ENCODE peak calls at places on chromosomes 6 and 20, in ten cellular contexts. K is astrocyte of the spinal cord, F is OCI-LY7, B is adrenal gland, P is H9, L is uterus, T is mucosa of descending colon, S is fibroblast of mammary gland, J is HFF-Myc, A is GM12865. Q is an unnamed sample.

GRCh38 chr6:31446481-31446880 is 43.1 kb downstream of the MICA start:
- DNase-seq in K (peak), F (no peak), B (no peak), P (no peak), L (no peak), T (no peak), S (peak), J (no peak), A (no peak), Q (no peak)

GRCh38 chr6:17178754-17179153 is 76.9 kb downstream of the STMND1 start:
- DNase-seq in K (no peak), F (no peak), B (no peak), P (no peak), L (no peak), T (no peak), S (no peak), J (no peak), A (no peak), Q (no peak)

GRCh38 chr6:56954389-56955170 is at the start of gene BEND6:
- DNase-seq in K (peak), F (no peak), B (peak), P (peak), L (peak), T (peak), S (peak), J (no peak), A (peak), Q (peak)

GRCh38 chr20:10132391-10132790 is 86.2 kb upstream of the SNAP25 start:
- DNase-seq in K (no peak), F (no peak), B (no peak), P (no peak), L (no peak), T (no peak), S (no peak), J (no peak), A (no peak), Q (no peak)

GRCh38 chr6:395432-396125 is 4.0 kb downstream of the IRF4 start:
- DNase-seq in K (no peak), F (no peak), B (no peak), P (no peak), L (no peak), T (no peak), S (no peak), J (no peak), A (no peak), Q (no peak)

GRCh38 chr20:23273776-23274175 is 76.8 kb upstream of the NXT1 start:
- DNase-seq in K (no peak), F (no peak), B (no peak), P (no peak), L (no peak), T (no peak), S (no peak), J (no peak), A (no peak), Q (no peak)

GRCh38 chr6:145071836-145072235 is 663.5 kb downstream of the EPM2A start:
- DNase-seq in K (peak), F (no peak), B (no peak), P (no peak), L (no peak), T (no peak), S (peak), J (no peak), A (no peak), Q (no peak)

GRCh38 chr20:44031822-44032582 is 117.3 kb downstream of the TOX2 start:
- DNase-seq in K (no peak), F (no peak), B (no peak), P (no peak), L (no peak), T (no peak), S (no peak), J (no peak), A (no peak), Q (no peak)

GRCh38 chr6:27867051-27867940 is 44.9 kb downstream of the OR2B2 start:
- DNase-seq in K (peak), F (peak), B (peak), P (peak), L (peak), T (peak), S (peak), J (no peak), A (peak), Q (peak)

GRCh38 chr20:3464166-3464565 is 6.7 kb upstream of the ATRN start:
- DNase-seq in K (no peak), F (no peak), B (no peak), P (no peak), L (no peak), T (no peak), S (no peak), J (no peak), A (no peak), Q (no peak)

GRCh38 chr6:43846556-43846955 is 76.5 kb downstream of the VEGFA start:
- DNase-seq in K (peak), F (no peak), B (no peak), P (no peak), L (no peak), T (no peak), S (no peak), J (no peak), A (no peak), Q (no peak)

GRCh38 chr6:101740631-101741030 is 347.1 kb downstream of the GRIK2 start:
- DNase-seq in K (no peak), F (no peak), B (no peak), P (no peak), L (no peak), T (no peak), S (no peak), J (no peak), A (no peak), Q (no peak)

GRCh38 chr6:56719310-56719709 is 76.6 kb upstream of the DST start:
- DNase-seq in K (no peak), F (no peak), B (no peak), P (no peak), L (no peak), T (no peak), S (peak), J (no peak), A (no peak), Q (no peak)

GRCh38 chr6:158607411-158608170 is 37.0 kb downstream of the DYNLT1 start:
- DNase-seq in K (peak), F (no peak), B (no peak), P (no peak), L (no peak), T (no peak), S (peak), J (no peak), A (no peak), Q (no peak)

GRCh38 chr20:24770628-24771556 is 178.2 kb upstream of the CST7 start:
- DNase-seq in K (no peak), F (no peak), B (no peak), P (peak), L (no peak), T (no peak), S (no peak), J (no peak), A (no peak), Q (no peak)

GRCh38 chr6:16828058-16828457 is 66.8 kb upstream of the ATXN1 start:
- DNase-seq in K (no peak), F (no peak), B (no peak), P (no peak), L (no peak), T (no peak), S (no peak), J (no peak), A (no peak), Q (no peak)

GRCh38 chr6:4370066-4370465 is 234.7 kb upstream of the ECI2 start:
- DNase-seq in K (peak), F (no peak), B (no peak), P (no peak), L (no peak), T (no peak), S (peak), J (no peak), A (no peak), Q (no peak)

GRCh38 chr6:110643175-110643574 is 166.8 kb upstream of the SLC22A16 start:
- DNase-seq in K (peak), F (no peak), B (no peak), P (no peak), L (no peak), T (no peak), S (peak), J (no peak), A (no peak), Q (no peak)

GRCh38 chr20:13650474-13650873 is 11.7 kb upstream of the TASP1 start:
- DNase-seq in K (no peak), F (no peak), B (no peak), P (no peak), L (no peak), T (no peak), S (no peak), J (no peak), A (no peak), Q (no peak)

GRCh38 chr6:5728726-5729434 is 277.8 kb downstream of the NRN1 start:
- DNase-seq in K (peak), F (peak), B (no peak), P (no peak), L (no peak), T (no peak), S (peak), J (peak), A (no peak), Q (no peak)

GRCh38 chr20:48324744-48325143 is 503.1 kb downstream of the PREX1 start:
- DNase-seq in K (no peak), F (no peak), B (no peak), P (no peak), L (no peak), T (no peak), S (no peak), J (no peak), A (no peak), Q (no peak)

GRCh38 chr6:168968228-168968627 is 285.4 kb downstream of the THBS2 start:
- DNase-seq in K (peak), F (peak), B (no peak), P (no peak), L (peak), T (peak), S (peak), J (peak), A (peak), Q (no peak)

GRCh38 chr20:44020406-44021148 is 105.9 kb downstream of the TOX2 start:
- DNase-seq in K (no peak), F (no peak), B (no peak), P (peak), L (no peak), T (no peak), S (no peak), J (no peak), A (no peak), Q (no peak)

GRCh38 chr6:30450908-30451818 is 38.1 kb upstream of the HLA-E start:
- DNase-seq in K (peak), F (no peak), B (no peak), P (peak), L (no peak), T (peak), S (peak), J (no peak), A (peak), Q (peak)

GRCh38 chr20:45957021-45957941 is 14.7 kb downstream of the ZNF335 start:
- DNase-seq in K (no peak), F (no peak), B (peak), P (peak), L (no peak), T (no peak), S (no peak), J (no peak), A (no peak), Q (no peak)

GRCh38 chr20:52888096-52888495 is 84.1 kb upstream of the TSHZ2 start:
- DNase-seq in K (no peak), F (no peak), B (no peak), P (no peak), L (no peak), T (no peak), S (peak), J (no peak), A (no peak), Q (no peak)

GRCh38 chr6:21666200-21666671 is 72.7 kb downstream of the SOX4 start:
- DNase-seq in K (no peak), F (no peak), B (no peak), P (peak), L (peak), T (peak), S (no peak), J (no peak), A (peak), Q (peak)

GRCh38 chr20:63978319-63979220 is 872 bp downstream of the SAMD10 start:
- DNase-seq in K (peak), F (peak), B (peak), P (peak), L (peak), T (peak), S (no peak), J (no peak), A (peak), Q (peak)

GRCh38 chr6:33737267-33738026 is 9.3 kb downstream of the IP6K3 start:
- DNase-seq in K (no peak), F (no peak), B (peak), P (no peak), L (no peak), T (no peak), S (no peak), J (no peak), A (no peak), Q (no peak)
- TF ChIP-seq CTCF in K (no peak), F (no peak), B (no peak), P (no peak), L (no peak), T (no peak), S (no peak), J (no peak), A (no peak), Q (no peak)

GRCh38 chr6:14316911-14317535 is 199.5 kb downstream of the CD83 start:
- DNase-seq in K (no peak), F (peak), B (no peak), P (no peak), L (no peak), T (peak), S (no peak), J (no peak), A (peak), Q (peak)
- TF ChIP-seq CTCF in K (peak), F (peak), B (no peak), P (peak), L (no peak), T (no peak), S (no peak), J (no peak), A (peak), Q (no peak)

DNA sequence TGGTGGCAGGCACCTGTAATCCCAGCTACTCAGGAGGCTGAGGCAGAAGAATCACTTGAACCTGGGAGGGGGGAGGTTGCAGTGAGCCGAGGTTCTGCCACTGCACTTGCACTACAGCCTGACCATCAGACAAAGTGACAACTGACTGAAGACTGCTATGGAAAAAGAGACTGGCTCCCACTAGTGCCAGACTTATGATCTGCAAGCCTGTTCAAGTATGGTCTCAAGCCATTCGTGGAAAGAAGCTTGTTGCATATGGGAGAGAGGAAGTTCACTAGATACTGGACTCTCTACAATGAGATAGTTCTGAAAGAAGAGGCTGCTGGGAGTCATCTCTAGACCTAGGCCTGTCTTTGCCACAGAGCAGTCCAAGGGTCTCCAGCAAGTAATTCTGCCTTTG is 26.7 kb downstream of the MDN1 start:
- DNase-seq in K (peak), F (peak), B (no peak), P (peak), L (no peak), T (peak), S (peak), J (no peak), A (peak), Q (peak)
- TF ChIP-seq CTCF in K (peak), F (peak), B (peak), P (peak), L (no peak), T (no peak), S (peak), J (peak), A (peak), Q (peak)

GRCh38 chr6:46652603-46653438 is at the start of the genes CYP39A1 and SLC25A27:
- DNase-seq in K (peak), F (peak), B (peak), P (peak), L (peak), T (peak), S (peak), J (peak), A (peak), Q (peak)
- TF ChIP-seq CTCF in K (no peak), F (no peak), B (no peak), P (no peak), L (no peak), T (no peak), S (no peak), J (no peak), A (no peak), Q (no peak)

Q was measured in GM20000.